ENCODE peak calls at places on chromosomes 16 and 17, in four cellular contexts. U is A549, A is K562, Q is HepG2. E is an unnamed sample.

GRCh38 chr17:45291170-45291805 is 25.5 kb downstream of the MAP3K14 start:
- DNase-seq in U (no peak), A (no peak), Q (no peak), E (no peak)

GRCh38 chr16:35319536-35320192 is 1860.3 kb downstream of the TP53TG3F start:
- DNase-seq in U (no peak), A (no peak), Q (no peak), E (no peak)

GRCh38 chr16:73058221-73058615 is 10.3 kb upstream of the ZFHX3 start:
- DNase-seq in U (no peak), A (peak; percentile 30), Q (no peak), E (no peak)

GRCh38 chr16:56726283-56726682 is 3.6 kb upstream of the NUP93 start:
- DNase-seq in U (no peak), A (no peak), Q (no peak), E (no peak)

GRCh38 chr16:46920402-46921068 is 36.4 kb downstream of the GPT2 start:
- DNase-seq in U (no peak), A (no peak), Q (peak; percentile 35), E (no peak)

GRCh38 chr16:29312835-29313558 is 93.5 kb downstream of the NPIPB11 start:
- DNase-seq in U (no peak), A (no peak), Q (no peak), E (no peak)

GRCh38 chr16:19833581-19833980 is 51.1 kb downstream of the GPRC5B start:
- DNase-seq in U (no peak), A (no peak), Q (no peak), E (no peak)

GRCh38 chr17:65536573-65537342 is 24.7 kb downstream of the AXIN2 start:
- DNase-seq in U (no peak), A (no peak), Q (no peak), E (no peak)

GRCh38 chr17:61408151-61409041 is 8.8 kb downstream of the TBX2 start:
- DNase-seq in U (no peak), A (no peak), Q (no peak), E (peak; percentile 16)

GRCh38 chr16:66299349-66299748 is 67.1 kb upstream of the CDH5 start:
- DNase-seq in U (no peak), A (no peak), Q (no peak), E (no peak)

GRCh38 chr16:28062261-28063046 is 1.1 kb downstream of the GSG1L start:
- DNase-seq in U (no peak), A (no peak), Q (no peak), E (no peak)

GRCh38 chr16:4215106-4215505 is 26.8 kb downstream of the SRL start:
- DNase-seq in U (no peak), A (no peak), Q (no peak), E (no peak)

GRCh38 chr17:19574956-19575355 is 41.3 kb downstream of the SLC47A1 start:
- DNase-seq in U (no peak), A (no peak), Q (no peak), E (no peak)

GRCh38 chr17:5943991-5944390 is 126.2 kb upstream of the WSCD1 start:
- DNase-seq in U (no peak), A (no peak), Q (no peak), E (no peak)

GRCh38 chr17:72850410-72850809 is 242.1 kb downstream of the SLC39A11 start:
- DNase-seq in U (peak; percentile 18), A (no peak), Q (no peak), E (no peak)

GRCh38 chr17:20063665-20064648 is 54.8 kb downstream of the SPECC1 start:
- DNase-seq in U (peak; percentile 91), A (no peak), Q (no peak), E (no peak)

GRCh38 chr17:73976676-73977521 is 226.6 kb upstream of the RPL38 start:
- DNase-seq in U (no peak), A (peak; percentile 59), Q (no peak), E (no peak)
- TF ChIP-seq MAX in U (no peak), A (no peak), Q (no peak), E (no peak)

GRCh38 chr16:80592273-80592672 is 51.5 kb downstream of the DYNLRB2 start:
- DNase-seq in U (no peak), A (no peak), Q (no peak), E (no peak)

GRCh38 chr16:80591071-80591935 is 50.5 kb downstream of the DYNLRB2 start:
- DNase-seq in U (no peak), A (no peak), Q (no peak), E (no peak)

GRCh38 chr16:80585764-80586163 is 45.0 kb downstream of the DYNLRB2 start:
- DNase-seq in U (no peak), A (no peak), Q (no peak), E (no peak)

GRCh38 chr16:80583466-80583865 is 42.7 kb downstream of the DYNLRB2 start:
- DNase-seq in U (no peak), A (no peak), Q (no peak), E (no peak)

DNA sequence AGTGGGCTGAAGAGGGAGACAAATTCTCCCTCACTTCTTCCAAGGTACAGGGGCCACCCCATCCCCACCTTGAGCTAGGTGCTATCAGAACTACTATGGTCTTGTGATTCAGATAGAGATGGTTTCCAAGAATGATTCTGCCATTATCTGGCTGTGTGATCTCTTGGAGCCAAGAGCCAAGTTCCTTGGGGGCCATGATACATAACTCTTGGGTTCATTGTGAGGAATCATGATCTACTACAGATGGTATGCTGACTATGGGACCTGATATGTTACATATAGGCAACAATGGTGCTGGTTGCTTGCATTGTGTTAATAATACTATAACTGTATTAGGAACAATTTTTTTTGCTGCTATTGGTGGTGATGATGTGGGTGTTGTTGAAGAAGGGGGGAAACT is 45.7 kb downstream of the DYNLRB2 start:
- DNase-seq in U (no peak), A (no peak), Q (no peak), E (no peak)
- TF ChIP-seq HMGXB4 in U (no peak), A (no peak), Q (no peak), E (no peak)

GRCh38 chr17:46949291-46950174 is 26.6 kb downstream of the GOSR2 start:
- DNase-seq in U (no peak), A (no peak), Q (no peak), E (no peak)
- TF ChIP-seq JUN in U (no peak), A (no peak), Q (no peak), E (no peak)

GRCh38 chr16:77805403-77805802 is 17.0 kb downstream of the VAT1L start:
- DNase-seq in U (no peak), A (no peak), Q (no peak), E (no peak)
- TF ChIP-seq MAX in U (no peak), A (no peak), Q (no peak), E (no peak)

DNA sequence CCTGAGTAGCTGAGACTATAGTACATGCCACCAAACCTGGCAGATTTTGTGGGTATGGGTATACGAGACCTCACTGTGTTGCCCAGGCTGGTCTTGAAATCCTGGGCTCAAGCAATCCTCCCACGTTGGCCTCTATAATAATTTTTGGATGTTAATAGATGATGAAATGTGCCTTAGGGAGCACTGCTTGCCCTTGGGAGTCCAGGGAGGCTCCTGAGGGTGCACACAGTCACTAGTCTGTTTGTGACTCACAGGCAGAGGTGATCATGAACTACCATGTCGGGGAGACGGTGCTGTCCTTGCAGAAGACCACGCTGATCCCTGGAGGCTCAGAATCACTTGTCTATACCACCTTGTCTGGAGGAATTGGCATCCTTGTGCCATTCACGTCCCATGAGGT is 46.1 kb downstream of the SF3B3 start:
- DNase-seq in U (no peak), A (no peak), Q (no peak), E (no peak)
- TF ChIP-seq HMGXB4 in U (no peak), A (no peak), Q (no peak), E (no peak)

GRCh38 chr16:31475949-31476304 is 4.0 kb downstream of the TGFB1I1 start:
- DNase-seq in U (no peak), A (peak; percentile 46), Q (no peak), E (peak; percentile 41)
- TF ChIP-seq JUN in U (no peak), A (no peak), Q (no peak), E (no peak)

DNA sequence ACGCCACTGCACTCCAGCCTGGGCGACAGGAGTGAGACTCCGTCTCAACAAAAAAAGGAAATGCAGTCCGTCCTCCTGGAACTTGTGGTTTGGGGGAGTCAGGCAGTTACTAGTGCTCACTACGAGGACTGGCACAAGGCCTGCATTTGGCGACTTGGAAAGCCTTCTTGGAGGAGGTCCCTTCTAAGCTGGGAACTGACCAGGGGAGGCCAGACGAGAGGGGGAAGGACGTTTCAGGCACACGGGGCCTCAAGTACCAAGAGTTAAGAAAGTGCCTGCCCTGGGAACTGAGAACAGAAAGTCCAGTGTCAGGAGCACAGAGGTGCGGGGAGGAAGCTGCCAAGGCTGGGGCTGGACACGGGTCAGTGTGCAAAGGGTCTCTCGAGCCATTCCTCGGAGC is 89.9 kb downstream of the ABR start:
- DNase-seq in U (no peak), A (no peak), Q (no peak), E (no peak)
- TF ChIP-seq MAX in U (no peak), A (no peak), Q (no peak), E (no peak)

GRCh38 chr17:75765981-75766380 is 989 bp upstream of the GALK1 start:
- DNase-seq in U (no peak), A (no peak), Q (no peak), E (no peak)

GRCh38 chr17:75763613-75764416 is 1.2 kb downstream of the GALK1 start:
- DNase-seq in U (no peak), A (no peak), Q (peak; percentile 74), E (no peak)

GRCh38 chr17:75764417-75764710 is 628 bp downstream of the GALK1 start:
- DNase-seq in U (no peak), A (no peak), Q (no peak), E (no peak)

GRCh38 chr17:75763269-75763607 is 1.8 kb downstream of the GALK1 start:
- DNase-seq in U (no peak), A (no peak), Q (no peak), E (no peak)

GRCh38 chr17:75764711-75765421 is at the start of gene GALK1:
- DNase-seq in U (peak; percentile 78), A (peak; percentile 85), Q (peak; percentile 59), E (peak; percentile 67)
- TF ChIP-seq HMGXB4 in U (no peak), A (no peak), Q (peak; percentile 97), E (peak; percentile 94)

GRCh38 chr16:53967172-53967571 is 263.2 kb downstream of the FTO start:
- DNase-seq in U (no peak), A (no peak), Q (no peak), E (no peak)

GRCh38 chr16:53968454-53968853 is 264.5 kb downstream of the FTO start:
- DNase-seq in U (no peak), A (no peak), Q (no peak), E (no peak)

GRCh38 chr16:53974484-53975115 is 270.6 kb downstream of the FTO start:
- DNase-seq in U (no peak), A (no peak), Q (no peak), E (no peak)

GRCh38 chr16:53968896-53969295 is 264.9 kb downstream of the FTO start:
- DNase-seq in U (no peak), A (no peak), Q (no peak), E (no peak)

GRCh38 chr16:53973021-53973420 is 269.1 kb downstream of the FTO start:
- DNase-seq in U (no peak), A (no peak), Q (no peak), E (no peak)
- TF ChIP-seq JUN in U (no peak), A (no peak), Q (no peak), E (no peak)

E was measured in WTC11.